ENCODE peak calls at places on chromosomes 12 and 14, in six cellular contexts. One of them, this sample, is unnamed.

GRCh38 chr12:16095531-16096110 is 181.9 kb downstream of the SLC15A5 start:
- DNase-seq in fibroblast of mammary gland: no peak
- DNase-seq in tibial nerve: no peak
- DNase-seq in Peyer's patch: no peak
- DNase-seq in pancreas: no peak
- DNase-seq in cardiac muscle cell: no peak
- DNase-seq in this sample: no peak

GRCh38 chr12:131971226-131971625 is 21.5 kb downstream of the EP400 start:
- DNase-seq in Peyer's patch: no peak
- DNase-seq in tibial nerve: no peak
- DNase-seq in fibroblast of mammary gland: no peak
- DNase-seq in cardiac muscle cell: no peak
- DNase-seq in pancreas: no peak
- DNase-seq in this sample: no peak

GRCh38 chr14:80211143-80212024 is at the start of gene DIO2:
- DNase-seq in fibroblast of mammary gland: peak; percentile 62
- DNase-seq in tibial nerve: peak; percentile 36
- DNase-seq in pancreas: peak; percentile 31
- DNase-seq in cardiac muscle cell: peak; percentile 57
- DNase-seq in Peyer's patch: no peak
- DNase-seq in this sample: no peak

GRCh38 chr12:114213055-114213561 is 192.8 kb downstream of the TBX5 start:
- DNase-seq in fibroblast of mammary gland: no peak
- DNase-seq in tibial nerve: no peak
- DNase-seq in Peyer's patch: no peak
- DNase-seq in cardiac muscle cell: no peak
- DNase-seq in pancreas: no peak
- DNase-seq in this sample: no peak

GRCh38 chr14:66403183-66403582 is 83.0 kb upstream of the CCDC196 start:
- DNase-seq in cardiac muscle cell: peak; percentile 53
- DNase-seq in pancreas: no peak
- DNase-seq in Peyer's patch: no peak
- DNase-seq in tibial nerve: no peak
- DNase-seq in fibroblast of mammary gland: peak; percentile 55
- DNase-seq in this sample: peak; percentile 10

GRCh38 chr12:100566887-100567637 is 6.4 kb upstream of the GAS2L3 start:
- DNase-seq in pancreas: no peak
- DNase-seq in Peyer's patch: no peak
- DNase-seq in fibroblast of mammary gland: peak; percentile 45
- DNase-seq in tibial nerve: no peak
- DNase-seq in cardiac muscle cell: peak; percentile 23
- DNase-seq in this sample: no peak

GRCh38 chr14:90624228-90624627 is 192.0 kb downstream of the TTC7B start:
- DNase-seq in pancreas: no peak
- DNase-seq in tibial nerve: no peak
- DNase-seq in fibroblast of mammary gland: peak; percentile 58
- DNase-seq in cardiac muscle cell: no peak
- DNase-seq in Peyer's patch: no peak
- DNase-seq in this sample: peak; percentile 28

GRCh38 chr14:69999246-69999645 is 120.0 kb downstream of the SMOC1 start:
- DNase-seq in Peyer's patch: no peak
- DNase-seq in pancreas: peak; percentile 85
- DNase-seq in tibial nerve: no peak
- DNase-seq in cardiac muscle cell: peak; percentile 89
- DNase-seq in fibroblast of mammary gland: peak; percentile 76
- DNase-seq in this sample: peak; percentile 99

GRCh38 chr12:124993568-124994434 is at the start of gene BRI3BP:
- DNase-seq in tibial nerve: no peak
- DNase-seq in Peyer's patch: peak; percentile 88
- DNase-seq in fibroblast of mammary gland: peak; percentile 41
- DNase-seq in pancreas: peak; percentile 65
- DNase-seq in cardiac muscle cell: peak; percentile 46
- DNase-seq in this sample: peak; percentile 13

GRCh38 chr12:120674172-120674571 is 12.8 kb upstream of the MLEC start:
- DNase-seq in cardiac muscle cell: no peak
- DNase-seq in pancreas: no peak
- DNase-seq in fibroblast of mammary gland: no peak
- DNase-seq in tibial nerve: no peak
- DNase-seq in Peyer's patch: no peak
- DNase-seq in this sample: no peak

GRCh38 chr14:44897844-44898151 is 63.9 kb downstream of the KLHL28 start:
- DNase-seq in tibial nerve: no peak
- DNase-seq in fibroblast of mammary gland: peak; percentile 19
- DNase-seq in cardiac muscle cell: no peak
- DNase-seq in pancreas: no peak
- DNase-seq in Peyer's patch: no peak
- DNase-seq in this sample: peak; percentile 62

GRCh38 chr12:132492522-132492921 is 2.6 kb downstream of the FBRSL1 start:
- DNase-seq in cardiac muscle cell: no peak
- DNase-seq in pancreas: no peak
- DNase-seq in Peyer's patch: no peak
- DNase-seq in tibial nerve: no peak
- DNase-seq in fibroblast of mammary gland: no peak
- DNase-seq in this sample: no peak

GRCh38 chr12:64744422-64745258 is 14.6 kb downstream of the GNS start:
- DNase-seq in fibroblast of mammary gland: peak; percentile 50
- DNase-seq in Peyer's patch: no peak
- DNase-seq in tibial nerve: no peak
- DNase-seq in cardiac muscle cell: peak; percentile 42
- DNase-seq in pancreas: no peak
- DNase-seq in this sample: peak; percentile 35

GRCh38 chr12:120925740-120926563 is 21.8 kb upstream of the SPPL3 start:
- DNase-seq in pancreas: no peak
- DNase-seq in fibroblast of mammary gland: no peak
- DNase-seq in Peyer's patch: no peak
- DNase-seq in cardiac muscle cell: no peak
- DNase-seq in tibial nerve: no peak
- DNase-seq in this sample: no peak

GRCh38 chr14:22375321-22375930 is 213.6 kb downstream of the DAD1 start:
- DNase-seq in pancreas: peak; percentile 25
- DNase-seq in fibroblast of mammary gland: peak; percentile 61
- DNase-seq in cardiac muscle cell: peak; percentile 74
- DNase-seq in Peyer's patch: no peak
- DNase-seq in tibial nerve: no peak
- DNase-seq in this sample: peak; percentile 64

GRCh38 chr14:72402429-72402772 is 470.2 kb downstream of the RGS6 start:
- DNase-seq in Peyer's patch: no peak
- DNase-seq in fibroblast of mammary gland: no peak
- DNase-seq in cardiac muscle cell: no peak
- DNase-seq in tibial nerve: no peak
- DNase-seq in pancreas: no peak
- DNase-seq in this sample: no peak

GRCh38 chr12:53068811-53069585 is 10.2 kb downstream of the SPRYD3 start:
- DNase-seq in pancreas: no peak
- DNase-seq in cardiac muscle cell: peak; percentile 14
- DNase-seq in fibroblast of mammary gland: no peak
- DNase-seq in Peyer's patch: peak; percentile 36
- DNase-seq in tibial nerve: no peak
- DNase-seq in this sample: no peak

GRCh38 chr12:75503866-75504265 is 7.5 kb downstream of the KRR1 start:
- DNase-seq in cardiac muscle cell: no peak
- DNase-seq in tibial nerve: no peak
- DNase-seq in pancreas: no peak
- DNase-seq in Peyer's patch: no peak
- DNase-seq in fibroblast of mammary gland: no peak
- DNase-seq in this sample: no peak

GRCh38 chr12:74043343-74043742 is 494.3 kb upstream of the ATXN7L3B start:
- DNase-seq in Peyer's patch: no peak
- DNase-seq in fibroblast of mammary gland: peak; percentile 20
- DNase-seq in tibial nerve: no peak
- DNase-seq in pancreas: no peak
- DNase-seq in cardiac muscle cell: no peak
- DNase-seq in this sample: peak; percentile 89

GRCh38 chr14:21902561-21903199 is 229.1 kb upstream of the OR4E1 start:
- DNase-seq in Peyer's patch: peak; percentile 50
- DNase-seq in pancreas: no peak
- DNase-seq in cardiac muscle cell: no peak
- DNase-seq in fibroblast of mammary gland: peak; percentile 5
- DNase-seq in tibial nerve: no peak
- DNase-seq in this sample: no peak

DNA sequence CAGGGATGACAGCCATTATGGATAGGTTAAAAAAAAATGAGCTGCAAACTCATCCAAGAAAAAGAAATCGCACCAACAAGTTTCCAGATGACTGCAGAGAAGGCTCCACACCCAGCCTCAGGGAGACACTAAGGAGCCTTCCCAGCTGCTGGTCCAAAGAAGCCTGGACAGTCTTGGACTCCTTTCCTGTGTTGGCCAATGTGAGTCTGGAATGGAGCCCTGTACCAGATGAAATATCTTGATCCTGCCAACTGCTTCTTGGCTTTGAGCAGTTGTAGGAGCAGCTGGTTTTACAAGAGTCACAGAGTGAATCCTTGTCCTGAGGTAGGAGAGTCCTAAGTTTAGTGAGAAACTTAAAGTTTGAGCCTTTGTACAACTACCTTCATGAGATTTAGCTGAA is 44.4 kb downstream of the SLC38A1 start:
- DNase-seq in Peyer's patch: no peak
- DNase-seq in pancreas: no peak
- DNase-seq in fibroblast of mammary gland: peak; percentile 85
- DNase-seq in cardiac muscle cell: peak; percentile 79
- DNase-seq in tibial nerve: peak; percentile 37
- DNase-seq in this sample: peak; percentile 32
- H3K4me3 ChIP-seq in Peyer's patch: no peak overlapping the region
- H3K4me3 ChIP-seq in pancreas: no peak overlapping the region
- H3K4me3 ChIP-seq in fibroblast of mammary gland: no peak overlapping the region
- H3K4me3 ChIP-seq in cardiac muscle cell: no peak overlapping the region
- H3K4me3 ChIP-seq in tibial nerve: no peak overlapping the region
- H3K4me3 ChIP-seq in this sample: no peak overlapping the region

DNA sequence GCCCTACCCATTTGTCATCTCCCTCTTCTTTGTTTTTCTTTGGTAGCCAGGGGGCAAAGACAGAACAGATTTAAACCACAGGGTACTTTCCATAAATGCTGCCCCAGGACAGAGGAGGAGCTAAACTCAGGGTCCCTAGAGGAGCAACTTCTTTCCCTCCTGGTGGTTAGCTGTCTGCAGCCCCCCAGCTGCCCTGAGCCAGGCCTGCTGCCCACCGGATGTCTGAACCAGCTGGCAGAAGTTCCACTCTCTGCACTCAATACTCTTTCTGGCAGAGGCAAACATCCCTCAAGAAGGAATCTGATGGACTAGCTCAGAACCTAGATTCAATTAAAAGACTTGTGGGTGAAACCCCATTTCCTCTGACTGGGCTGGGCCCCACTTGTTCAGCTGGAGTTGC is 10.7 kb downstream of the VDR start:
- DNase-seq in pancreas: no peak
- DNase-seq in tibial nerve: no peak
- DNase-seq in Peyer's patch: no peak
- DNase-seq in fibroblast of mammary gland: no peak
- DNase-seq in cardiac muscle cell: no peak
- DNase-seq in this sample: no peak
- H3K4me3 ChIP-seq in pancreas: no peak overlapping the region
- H3K4me3 ChIP-seq in tibial nerve: no peak overlapping the region
- H3K4me3 ChIP-seq in Peyer's patch: no peak overlapping the region
- H3K4me3 ChIP-seq in fibroblast of mammary gland: no peak overlapping the region
- H3K4me3 ChIP-seq in cardiac muscle cell: no peak overlapping the region
- H3K4me3 ChIP-seq in this sample: no peak overlapping the region

DNA sequence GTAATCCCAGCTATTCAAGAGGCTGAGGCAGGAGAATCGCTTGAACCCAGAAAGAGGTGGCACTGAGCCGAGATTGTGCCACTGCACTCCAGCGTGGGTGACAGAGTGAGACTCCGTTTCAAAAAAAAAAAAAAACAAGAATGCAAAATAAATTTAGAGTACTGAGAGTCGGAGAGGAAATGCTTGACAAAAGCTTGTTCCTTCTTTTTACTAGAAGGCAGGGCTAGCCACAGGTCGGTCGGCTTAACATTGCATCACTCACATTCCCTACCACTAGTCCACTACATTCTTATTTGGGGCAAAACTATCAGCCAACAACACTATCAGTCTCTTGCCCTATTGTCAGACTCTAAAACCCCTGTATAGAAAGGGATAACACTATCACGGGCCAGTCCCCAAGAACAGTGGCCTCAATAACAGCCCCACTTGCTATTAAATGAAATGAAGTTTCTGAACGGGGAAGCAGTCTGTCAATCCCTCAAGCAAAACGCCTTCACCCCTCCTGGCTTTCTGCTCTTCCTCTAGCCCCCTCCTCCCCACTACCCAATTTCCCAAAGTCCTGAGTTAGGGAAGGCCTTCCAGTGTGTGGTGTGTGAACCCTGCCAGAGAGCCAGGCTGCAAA is 1.0 kb downstream of the RNF41 start:
- DNase-seq in cardiac muscle cell: peak; percentile 79
- DNase-seq in pancreas: no peak
- DNase-seq in Peyer's patch: peak; percentile 66
- DNase-seq in fibroblast of mammary gland: peak; percentile 42
- DNase-seq in tibial nerve: no peak
- DNase-seq in this sample: peak; percentile 47
- H3K4me3 ChIP-seq in cardiac muscle cell: peak overlapping the region; percentile 69
- H3K4me3 ChIP-seq in pancreas: peak overlapping the region; percentile 68
- H3K4me3 ChIP-seq in Peyer's patch: peak overlapping the region; percentile 84
- H3K4me3 ChIP-seq in fibroblast of mammary gland: peak overlapping the region; percentile 94
- H3K4me3 ChIP-seq in tibial nerve: peak overlapping the region; percentile 95
- H3K4me3 ChIP-seq in this sample: peak overlapping the region; percentile 95

GRCh38 chr14:95386536-95386935 is 66.8 kb upstream of the CLMN start:
- DNase-seq in tibial nerve: no peak
- DNase-seq in Peyer's patch: no peak
- DNase-seq in pancreas: no peak
- DNase-seq in fibroblast of mammary gland: peak; percentile 27
- DNase-seq in cardiac muscle cell: no peak
- DNase-seq in this sample: no peak

GRCh38 chr14:95388699-95389098 is 69.0 kb upstream of the CLMN start:
- DNase-seq in tibial nerve: no peak
- DNase-seq in pancreas: no peak
- DNase-seq in Peyer's patch: no peak
- DNase-seq in cardiac muscle cell: peak; percentile 42
- DNase-seq in fibroblast of mammary gland: peak; percentile 80
- DNase-seq in this sample: no peak

GRCh38 chr14:95385701-95386100 is 66.0 kb upstream of the CLMN start:
- DNase-seq in fibroblast of mammary gland: no peak
- DNase-seq in Peyer's patch: no peak
- DNase-seq in pancreas: no peak
- DNase-seq in tibial nerve: no peak
- DNase-seq in cardiac muscle cell: no peak
- DNase-seq in this sample: no peak

GRCh38 chr14:95389471-95390011 is 69.8 kb upstream of the CLMN start:
- DNase-seq in Peyer's patch: no peak
- DNase-seq in cardiac muscle cell: peak; percentile 72
- DNase-seq in fibroblast of mammary gland: peak; percentile 96
- DNase-seq in tibial nerve: peak; percentile 59
- DNase-seq in pancreas: peak; percentile 36
- DNase-seq in this sample: peak; percentile 35

DNA sequence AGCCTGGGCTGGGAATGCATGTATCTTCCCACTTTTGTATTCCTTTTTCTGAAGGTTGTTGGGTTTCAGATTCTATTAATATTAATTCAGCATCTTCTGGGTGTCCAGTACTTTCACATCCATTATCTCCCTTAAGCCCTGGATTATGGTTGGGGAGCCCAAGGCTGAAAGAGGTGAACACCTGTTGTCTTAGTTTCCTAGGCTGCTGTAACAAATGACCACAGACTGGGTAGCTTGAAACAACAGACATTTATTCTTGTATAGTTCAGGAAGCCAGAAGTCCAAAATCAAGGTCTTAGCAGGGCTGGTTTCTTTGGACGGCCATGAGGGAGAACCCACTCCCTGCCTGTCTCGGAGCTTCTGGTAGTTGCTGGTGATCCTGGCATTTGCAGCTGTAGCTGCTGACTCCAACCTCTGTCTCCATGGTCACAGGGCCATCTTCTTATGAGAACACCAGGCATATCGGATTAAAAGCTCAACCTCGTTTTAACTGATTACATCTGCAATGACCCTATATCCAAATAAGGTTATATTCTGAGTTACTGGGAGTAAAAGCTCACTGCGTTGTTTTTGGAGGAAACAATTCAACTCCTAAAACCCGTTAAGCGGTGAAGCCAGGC is 68.2 kb upstream of the CLMN start:
- DNase-seq in fibroblast of mammary gland: no peak
- DNase-seq in pancreas: no peak
- DNase-seq in cardiac muscle cell: no peak
- DNase-seq in tibial nerve: no peak
- DNase-seq in Peyer's patch: no peak
- DNase-seq in this sample: no peak
- H3K4me3 ChIP-seq in fibroblast of mammary gland: no peak overlapping the region
- H3K4me3 ChIP-seq in pancreas: no peak overlapping the region
- H3K4me3 ChIP-seq in cardiac muscle cell: no peak overlapping the region
- H3K4me3 ChIP-seq in tibial nerve: no peak overlapping the region
- H3K4me3 ChIP-seq in Peyer's patch: no peak overlapping the region
- H3K4me3 ChIP-seq in this sample: no peak overlapping the region